ENCODE peak calls at places on chromosomes 4 and X, in nine cellular contexts. D is A172, V is OCI-LY7, E is T-helper 2 cell, I is mucosa of descending colon, H is SK-N-MC, M is fibroblast of mammary gland, C is aorta, O is activated B cell treated with CpG ODN at 0.5 μM for 24 hours. U is an unnamed sample.

GRCh38 chrX:20317873-20318272 is 51.2 kb upstream of the RPS6KA3 start:
- DNase-seq in D (no peak), V (no peak), E (no peak), I (no peak), H (no peak), M (no peak), C (no peak), O (no peak), U (no peak)

GRCh38 chr4:185752881-185753280 is 59.1 kb downstream of the SORBS2 start:
- DNase-seq in D (no peak), V (no peak), E (no peak), I (no peak), H (no peak), M (no peak), C (no peak), O (no peak), U (no peak)

GRCh38 chrX:152641256-152641875 is 3.7 kb downstream of the GABRQ start:
- DNase-seq in D (no peak), V (no peak), E (no peak), I (no peak), H (no peak), M (no peak), C (no peak), O (no peak), U (no peak)

GRCh38 chrX:28610746-28611145 is 23.5 kb downstream of the IL1RAPL1 start:
- DNase-seq in D (no peak), V (no peak), E (no peak), I (no peak), H (no peak), M (no peak), C (no peak), O (no peak), U (no peak)

GRCh38 chrX:139691843-139692505 is 16.0 kb downstream of the MCF2 start:
- DNase-seq in D (no peak), V (no peak), E (no peak), I (no peak), H (no peak), M (no peak), C (no peak), O (no peak), U (no peak)

GRCh38 chr4:163663454-163664225 is 169.2 kb downstream of the TMA16 start:
- DNase-seq in D (no peak), V (peak), E (no peak), I (no peak), H (no peak), M (peak), C (no peak), O (no peak), U (no peak)

GRCh38 chrX:77785400-77785745 is 643 bp downstream of the ATRX start:
- DNase-seq in D (no peak), V (peak), E (no peak), I (no peak), H (no peak), M (peak), C (no peak), O (no peak), U (no peak)

GRCh38 chr4:190019023-190019858 is 7.8 kb downstream of the FRG2 start:
- DNase-seq in D (no peak), V (no peak), E (no peak), I (no peak), H (no peak), M (no peak), C (no peak), O (no peak), U (no peak)

GRCh38 chrX:37846934-37847732 is at the start of gene DYNLT3:
- DNase-seq in D (peak), V (no peak), E (peak), I (peak), H (no peak), M (peak), C (peak), O (peak), U (peak)

GRCh38 chr4:41329361-41329760 is 72.6 kb downstream of the UCHL1 start:
- DNase-seq in D (no peak), V (no peak), E (no peak), I (no peak), H (no peak), M (no peak), C (no peak), O (no peak), U (no peak)

GRCh38 chr4:10571896-10572295 is 112.7 kb downstream of the CLNK start:
- DNase-seq in D (no peak), V (no peak), E (no peak), I (no peak), H (no peak), M (no peak), C (no peak), O (no peak), U (no peak)

GRCh38 chr4:3523628-3524221 is 8.5 kb downstream of the LRPAP1 start:
- DNase-seq in D (no peak), V (no peak), E (no peak), I (no peak), H (no peak), M (no peak), C (peak), O (no peak), U (peak)

GRCh38 chr4:118957683-118958082 is 69.0 kb downstream of the SYNPO2 start:
- DNase-seq in D (no peak), V (no peak), E (no peak), I (no peak), H (no peak), M (peak), C (no peak), O (no peak), U (no peak)

GRCh38 chrX:2898861-2899512 is 30.2 kb downstream of the ARSD start:
- DNase-seq in D (no peak), V (no peak), E (no peak), I (peak), H (no peak), M (no peak), C (no peak), O (no peak), U (no peak)

GRCh38 chrX:103586314-103586646 is 965 bp downstream of the TCEAL4 start:
- DNase-seq in D (no peak), V (no peak), E (no peak), I (no peak), H (no peak), M (no peak), C (peak), O (no peak), U (peak)